ENCODE peak calls at places on chromosomes 1 and 21, in six cellular contexts. F is T-helper 1 cell; Z is stimulated activated CD4-positive, alpha-beta T cell treated with anti-CD3 and anti-CD28 coated beads, Interleukin-1b, Interleukin-23, amount 100 ng/mL, for 24 hours; Q is GOT3; X is AG09309; W is AG04449. P is an unnamed sample.

GRCh38 chr21:31218830-31219608 is 125.0 kb downstream of the TIAM1 start:
- DNase-seq in Q (no peak), X (no peak), Z (peak; percentile 3), F (no peak), W (no peak), P (no peak)

GRCh38 chr1:231933711-231934626 is 307.4 kb downstream of the DISC1 start:
- DNase-seq in Q (no peak), Z (no peak), F (no peak), X (no peak), W (no peak), P (no peak)

GRCh38 chr1:172671591-172671990 is 12.7 kb downstream of the FASLG start:
- DNase-seq in Z (no peak), F (no peak), Q (no peak), X (peak; percentile 57), W (peak; percentile 52), P (no peak)

GRCh38 chr1:55443175-55443933 is 228.2 kb upstream of the USP24 start:
- DNase-seq in X (peak; percentile 99), Z (no peak), W (peak; percentile 92), Q (peak; percentile 63), F (no peak), P (no peak)

GRCh38 chr1:180171691-180172090 is 17.0 kb downstream of the QSOX1 start:
- DNase-seq in Z (no peak), Q (no peak), F (no peak), X (no peak), W (no peak), P (no peak)

GRCh38 chr1:78411707-78412106 is 79.1 kb upstream of the PTGFR start:
- DNase-seq in Z (no peak), Q (no peak), X (no peak), F (no peak), W (no peak), P (no peak)

GRCh38 chr1:16276302-16277020 is 39.5 kb upstream of the CPLANE2 start:
- DNase-seq in X (no peak), W (no peak), Z (no peak), Q (no peak), F (no peak), P (no peak)

GRCh38 chr1:118147542-118147941 is 37.5 kb downstream of the SPAG17 start:
- DNase-seq in Q (no peak), W (peak; percentile 75), Z (no peak), X (peak; percentile 56), F (no peak), P (no peak)

GRCh38 chr1:212082765-212083406 is 47.3 kb downstream of the DTL start:
- DNase-seq in Q (no peak), X (no peak), Z (no peak), F (no peak), W (no peak), P (no peak)

GRCh38 chr1:43559714-43560113 is 29.0 kb downstream of the PTPRF start:
- DNase-seq in F (no peak), Z (no peak), Q (no peak), X (no peak), W (no peak), P (no peak)

GRCh38 chr1:152110365-152110859 is 4.8 kb downstream of the TCHH start:
- DNase-seq in W (no peak), Q (no peak), Z (no peak), X (peak; percentile 2), F (no peak), P (no peak)

GRCh38 chr1:203439086-203439620 is 36.5 kb upstream of the PRELP start:
- DNase-seq in W (no peak), X (no peak), F (no peak), Q (no peak), Z (no peak), P (no peak)

P was measured in effector CD4-positive, alpha-beta T cell.